ENCODE peak calls at places on chromosomes 11 and 22, in ten cellular contexts. Z, A, S, G, J, V, H, Q, E and C are unnamed samples.

GRCh38 chr22:48103126-48103875 is 1340.9 kb downstream of the TBC1D22A start:
- DNase-seq in Z (no peak), A (no peak), S (no peak), G (no peak), J (no peak), V (no peak), H (no peak), Q (no peak), E (no peak), C (no peak)

GRCh38 chr22:29040385-29041275 is 21.0 kb downstream of the C22orf31 start:
- DNase-seq in Z (peak), A (no peak), S (peak), G (peak), J (peak), V (peak), H (peak), Q (peak), E (peak), C (peak)

GRCh38 chr22:19134874-19135273 is 3.8 kb downstream of the TSSK2 start:
- DNase-seq in Z (no peak), A (peak), S (no peak), G (no peak), J (no peak), V (no peak), H (no peak), Q (no peak), E (no peak), C (no peak)

GRCh38 chr11:92978226-92979111 is 9.0 kb downstream of the MTNR1B start:
- DNase-seq in Z (no peak), A (no peak), S (no peak), G (no peak), J (no peak), V (no peak), H (peak), Q (no peak), E (no peak), C (no peak)

GRCh38 chr11:67453816-67454732 is 1.1 kb upstream of the CABP4 start:
- DNase-seq in Z (no peak), A (peak), S (no peak), G (no peak), J (no peak), V (no peak), H (no peak), Q (no peak), E (no peak), C (no peak)

GRCh38 chr22:43326342-43326825 is 16.8 kb downstream of the SCUBE1 start:
- DNase-seq in Z (no peak), A (no peak), S (no peak), G (no peak), J (no peak), V (no peak), H (no peak), Q (no peak), E (no peak), C (no peak)

GRCh38 chr11:72354356-72355115 is 79.8 kb downstream of the CLPB start:
- DNase-seq in Z (no peak), A (no peak), S (no peak), G (no peak), J (no peak), V (no peak), H (no peak), Q (no peak), E (no peak), C (no peak)

GRCh38 chr11:118674094-118674460 is 5.4 kb downstream of the TREH start:
- DNase-seq in Z (no peak), A (no peak), S (no peak), G (no peak), J (no peak), V (no peak), H (no peak), Q (no peak), E (no peak), C (no peak)

GRCh38 chr11:23336961-23337360 is 476.7 kb upstream of the CCDC179 start:
- DNase-seq in Z (no peak), A (no peak), S (peak), G (no peak), J (no peak), V (no peak), H (peak), Q (no peak), E (no peak), C (no peak)